ENCODE peak calls at places on chromosomes 5 and 9, in four cellular contexts. D, F, X and B are unnamed samples. For H3K4me1 and H3K27me3, the result is how much of the 10 kb centered on the place peaks cover.

GRCh38 chr9:130692365-130692764 is 1.2 kb upstream of the EXOSC2 start:
- DNase-seq in D (no peak), F (no peak), X (no peak), B (no peak)

GRCh38 chr9:25600501-25600900 is 77.7 kb downstream of the TUSC1 start:
- DNase-seq in D (peak), F (no peak), X (no peak), B (no peak)

GRCh38 chr5:3394046-3394597 is 201.5 kb upstream of the IRX1 start:
- DNase-seq in D (no peak), F (no peak), X (no peak), B (no peak)

GRCh38 chr5:5335708-5336211 is 86.7 kb upstream of the ICE1 start:
- DNase-seq in D (no peak), F (no peak), X (no peak), B (no peak)

GRCh38 chr5:128007939-128008338 is 75.6 kb upstream of the SLC12A2 start:
- DNase-seq in D (peak), F (no peak), X (no peak), B (no peak)

GRCh38 chr5:180007582-180007981 is 64.0 kb downstream of the RNF130 start:
- DNase-seq in D (no peak), F (peak), X (peak), B (no peak)

GRCh38 chr5:74149395-74149794 is 491.1 kb downstream of the ENC1 start:
- DNase-seq in D (peak), F (no peak), X (peak), B (peak)

GRCh38 chr5:149849280-149849985 is 95.2 kb downstream of the PDE6A start:
- DNase-seq in D (no peak), F (no peak), X (no peak), B (no peak)

GRCh38 chr5:77718934-77719610 is 57.1 kb downstream of the TBCA start:
- DNase-seq in D (no peak), F (no peak), X (no peak), B (no peak)

GRCh38 chr9:89825648-89826047 is 220.8 kb downstream of the GADD45G start:
- DNase-seq in D (no peak), F (no peak), X (no peak), B (no peak)

GRCh38 chr5:32144637-32145207 is 29.4 kb downstream of the GOLPH3 start:
- DNase-seq in D (no peak), F (peak), X (peak), B (no peak)

GRCh38 chr9:34086889-34087288 is 38.2 kb upstream of the UBAP2 start:
- DNase-seq in D (no peak), F (no peak), X (no peak), B (no peak)

GRCh38 chr9:127077658-127077975 is 44.8 kb downstream of the ANGPTL2 start:
- DNase-seq in D (no peak), F (no peak), X (no peak), B (no peak)

GRCh38 chr9:107592439-107592838 is 102.9 kb upstream of the KLF4 start:
- DNase-seq in D (no peak), F (no peak), X (no peak), B (peak)

GRCh38 chr5:55868846-55869245 is 17.7 kb downstream of the IL31RA start:
- DNase-seq in D (peak), F (no peak), X (peak), B (no peak)

GRCh38 chr5:127909078-127909477 is 174.5 kb upstream of the SLC12A2 start:
- DNase-seq in D (peak), F (no peak), X (peak), B (no peak)

GRCh38 chr9:121998513-121999049 is 94.5 kb downstream of the TTLL11 start:
- DNase-seq in D (no peak), F (no peak), X (no peak), B (no peak)

GRCh38 chr5:176384991-176385390 is 3.4 kb downstream of the NOP16 start:
- DNase-seq in D (no peak), F (no peak), X (no peak), B (no peak)

GRCh38 chr9:87599901-87600610 is 102.4 kb downstream of the DAPK1 start:
- DNase-seq in D (peak), F (no peak), X (peak), B (no peak)

GRCh38 chr5:108747111-108748009 is at the start of gene FER:
- DNase-seq in D (peak), F (no peak), X (peak), B (peak)

GRCh38 chr9:35906923-35907699 is 1.1 kb downstream of the HRCT1 start:
- DNase-seq in D (peak), F (peak), X (peak), B (peak)

GRCh38 chr5:93303291-93303691 is 277.7 kb downstream of the NR2F1-AS1 start:
- DNase-seq in D (no peak), F (no peak), X (no peak), B (no peak)

GRCh38 chr5:36724429-36725332 is 118.3 kb downstream of the SLC1A3 start:
- DNase-seq in D (no peak), F (peak), X (peak), B (peak)

GRCh38 chr5:128409401-128409800 is 128.6 kb downstream of the FBN2 start:
- DNase-seq in D (no peak), F (no peak), X (no peak), B (no peak)

DNA sequence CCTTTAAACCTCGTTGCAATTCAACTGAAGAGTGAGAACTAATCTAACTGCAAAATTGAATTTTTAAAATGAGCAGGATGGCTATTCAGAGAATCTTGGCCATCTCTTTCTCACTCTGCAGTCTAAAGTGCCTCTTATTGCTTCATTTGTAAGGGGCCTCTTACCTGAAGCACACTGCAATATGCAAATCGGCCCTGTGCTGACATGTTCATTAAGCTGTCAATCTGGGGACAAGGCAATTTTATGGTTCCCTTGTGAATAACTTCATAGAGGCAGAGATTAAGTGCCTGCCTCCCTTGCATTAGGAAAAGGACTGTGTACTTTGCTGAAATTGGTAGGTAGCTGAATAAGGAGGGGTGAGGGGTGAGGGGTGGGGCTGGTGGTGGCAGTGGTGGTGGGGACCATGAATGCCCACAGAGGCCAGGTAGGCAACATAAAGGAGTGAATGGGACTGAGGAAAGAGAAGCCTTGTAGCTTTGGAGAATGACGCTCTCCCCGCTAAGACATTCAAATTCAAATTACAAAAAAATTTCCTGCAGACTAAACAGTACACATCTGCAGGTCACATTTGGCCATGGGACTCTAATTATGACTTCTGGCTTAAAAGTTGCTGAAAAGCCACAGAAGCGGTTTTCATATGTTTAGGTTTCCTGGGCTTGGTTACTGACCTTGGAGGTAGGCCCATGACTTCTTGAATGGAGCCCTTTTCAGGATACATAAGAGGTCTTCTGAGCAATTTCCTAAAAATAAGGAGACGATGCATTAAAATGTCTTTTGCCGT is 25.0 kb downstream of the TNFSF8 start:
- DNase-seq in D (no peak), F (no peak), X (no peak), B (no peak)
- H3K4me1 ChIP-seq in D (under half), F (under half), X (under half), B (under half)

GRCh38 chr9:131810351-131811170 is 70.7 kb upstream of the RAPGEF1 start:
- DNase-seq in D (no peak), F (no peak), X (no peak), B (no peak)

GRCh38 chr9:131812116-131812790 is 72.4 kb upstream of the RAPGEF1 start:
- DNase-seq in D (no peak), F (no peak), X (no peak), B (no peak)

GRCh38 chr9:131814714-131815113 is 74.8 kb upstream of the RAPGEF1 start:
- DNase-seq in D (no peak), F (no peak), X (no peak), B (no peak)

GRCh38 chr9:131811405-131811804 is 71.5 kb upstream of the RAPGEF1 start:
- DNase-seq in D (no peak), F (no peak), X (no peak), B (no peak)

GRCh38 chr9:131813116-131813515 is 73.2 kb upstream of the RAPGEF1 start:
- DNase-seq in D (no peak), F (no peak), X (no peak), B (no peak)
- H3K27me3 ChIP-seq in D (half or more), F (half or more), X (under half), B (half or more)

GRCh38 chr5:151023651-151024050 is 3.3 kb downstream of the GPX3 start:
- DNase-seq in D (no peak), F (peak), X (peak), B (peak)

GRCh38 chr5:151021771-151022170 is 1.4 kb downstream of the GPX3 start:
- DNase-seq in D (no peak), F (no peak), X (no peak), B (no peak)

GRCh38 chr5:151024440-151024839 is 4.0 kb downstream of the GPX3 start:
- DNase-seq in D (no peak), F (no peak), X (no peak), B (no peak)

GRCh38 chr5:151022511-151023018 is 2.2 kb downstream of the GPX3 start:
- DNase-seq in D (no peak), F (no peak), X (no peak), B (peak)

GRCh38 chr5:151023047-151023615 is 2.7 kb downstream of the GPX3 start:
- DNase-seq in D (no peak), F (peak), X (peak), B (peak)
- H3K4me1 ChIP-seq in D (half or more), F (half or more), X (under half), B (under half)

DNA sequence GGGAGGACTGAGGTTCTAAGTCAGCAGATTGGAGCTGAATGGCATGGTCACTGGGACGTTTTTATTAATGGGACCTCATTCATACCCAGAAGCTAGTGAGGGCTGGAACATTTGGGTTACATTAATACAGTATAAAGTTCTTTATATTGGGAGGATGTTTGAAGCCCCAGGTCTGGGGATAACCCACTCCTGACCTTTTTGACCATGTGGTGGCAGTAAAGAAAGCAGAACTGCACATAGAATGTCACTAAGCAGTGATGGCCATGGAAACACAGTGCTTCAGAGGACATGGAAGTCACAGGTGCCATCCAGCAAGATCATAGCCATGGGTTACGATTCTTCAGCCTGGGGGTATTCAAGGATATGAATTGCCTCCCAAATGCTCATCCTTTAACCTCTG is 176.0 kb downstream of the ATP10B start:
- DNase-seq in D (no peak), F (no peak), X (no peak), B (no peak)
- H3K27me3 ChIP-seq in D (under half), F (under half), X (under half), B (under half)

DNA sequence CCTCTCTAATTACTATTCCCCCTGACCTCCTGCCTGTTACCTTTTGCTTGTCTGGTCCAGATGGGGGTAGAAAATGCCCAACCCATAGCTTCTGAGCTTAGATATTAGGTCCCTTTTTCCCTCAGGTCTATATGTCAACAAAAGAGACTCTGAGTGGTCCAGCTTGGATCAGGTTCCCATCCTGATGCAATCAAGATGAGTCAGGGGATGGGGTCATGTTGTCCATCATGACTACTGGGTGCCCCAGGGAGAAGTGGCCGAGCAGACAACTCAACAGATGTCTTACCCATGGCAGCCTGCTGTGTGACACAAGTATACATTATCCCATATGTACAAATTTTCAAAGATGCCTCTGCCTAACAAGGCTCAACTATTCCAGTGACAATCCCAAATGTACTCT is 9.1 kb upstream of the ANKH start:
- DNase-seq in D (peak), F (no peak), X (no peak), B (no peak)
- H3K4me1 ChIP-seq in D (under half), F (under half), X (under half), B (under half)

GRCh38 chr9:71096431-71097108 is 24.9 kb downstream of the TRPM3 start:
- DNase-seq in D (no peak), F (no peak), X (peak), B (no peak)
- H3K27me3 ChIP-seq in D (under half), F (under half), X (under half), B (under half)

DNA sequence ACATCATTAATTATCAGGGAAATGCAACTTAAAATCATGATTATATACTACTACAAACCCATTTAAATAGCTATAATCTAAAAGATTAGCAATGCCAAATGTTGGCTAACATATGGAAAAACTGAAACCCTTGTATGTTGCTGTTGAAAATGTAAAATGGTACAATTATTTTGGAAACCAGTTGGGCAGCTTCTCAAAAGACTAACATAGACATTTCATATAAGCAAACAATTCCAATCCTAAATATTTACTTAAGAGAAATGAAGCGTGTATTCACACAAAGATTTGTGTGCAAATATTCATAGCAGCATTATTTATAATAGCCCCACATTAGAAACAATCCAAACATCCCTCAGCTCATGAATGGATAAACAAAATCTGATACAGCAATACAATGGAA is 106.2 kb downstream of the ADAMTS12 start:
- DNase-seq in D (no peak), F (no peak), X (no peak), B (no peak)
- H3K4me1 ChIP-seq in D (under half), F (under half), X (under half), B (under half)

GRCh38 chr9:135683401-135684034 is 15.8 kb downstream of the SOHLH1 start:
- DNase-seq in D (no peak), F (no peak), X (no peak), B (no peak)
- H3K27me3 ChIP-seq in D (under half), F (half or more), X (under half), B (under half)